ENCODE peak calls at places on chromosomes 16 and 17, in nine cellular contexts. W is heart right ventricle, A is astrocyte, L is breast epithelium, H is left ventricle myocardium inferior, Y is fibroblast of lung, T is heart left ventricle, D is A549, N is PC-3. U is an unnamed sample. For H3K4me1, the result is how much of the 10 kb centered on the place peaks cover.

GRCh38 chr16:48075398-48075797 is 80.4 kb downstream of the ABCC12 start:
- DNase-seq in A (peak), T (no peak), L (no peak), N (peak), Y (peak), W (no peak), D (peak), H (no peak), U (no peak)

GRCh38 chr17:38749222-38750043 is 1.3 kb upstream of the PCGF2 start:
- DNase-seq in D (peak), T (peak), H (peak), L (peak), A (peak), W (peak), Y (peak), N (peak), U (peak)

GRCh38 chr16:46859719-46860152 is 24.4 kb upstream of the GPT2 start:
- DNase-seq in L (no peak), Y (peak), D (peak), T (no peak), A (peak), N (peak), W (no peak), H (no peak), U (peak)

GRCh38 chr17:11598274-11599221 is at the start of gene DNAH9:
- DNase-seq in T (peak), N (no peak), H (peak), Y (peak), L (peak), W (peak), A (peak), D (peak), U (peak)

GRCh38 chr16:86510465-86511261 is at the start of gene FOXF1:
- DNase-seq in T (peak), N (no peak), D (peak), W (peak), H (no peak), L (no peak), A (peak), Y (peak), U (no peak)

GRCh38 chr16:58021661-58022551 is 3.6 kb upstream of the MMP15 start:
- DNase-seq in W (no peak), H (peak), T (peak), A (peak), N (peak), L (no peak), D (no peak), Y (peak), U (no peak)

GRCh38 chr17:38453951-38454421 is 25.7 kb downstream of the ARHGAP23 start:
- DNase-seq in D (peak), A (peak), N (peak), Y (peak), L (no peak), W (no peak), H (no peak), T (no peak), U (no peak)

GRCh38 chr17:16040710-16041251 is 41.2 kb downstream of the TTC19 start:
- DNase-seq in Y (peak), T (no peak), D (no peak), H (no peak), A (peak), W (no peak), L (no peak), N (peak), U (peak)

GRCh38 chr17:12342161-12342560 is 321.5 kb downstream of the MAP2K4 start:
- DNase-seq in L (no peak), Y (no peak), D (no peak), W (no peak), N (no peak), T (no peak), A (no peak), H (no peak), U (no peak)

GRCh38 chr17:27338536-27338985 is 44.6 kb downstream of the WSB1 start:
- DNase-seq in N (no peak), L (no peak), D (no peak), Y (no peak), H (no peak), A (no peak), W (no peak), T (no peak), U (no peak)

GRCh38 chr16:76287466-76287865 is 10.3 kb downstream of the CNTNAP4 start:
- DNase-seq in Y (no peak), T (no peak), N (no peak), W (no peak), L (no peak), D (no peak), A (no peak), H (no peak), U (no peak)

GRCh38 chr17:61897548-61898180 is 30.1 kb downstream of the INTS2 start:
- DNase-seq in N (no peak), T (no peak), H (no peak), A (no peak), Y (no peak), W (no peak), L (no peak), D (no peak), U (no peak)

GRCh38 chr16:22977294-22977697 is 163.3 kb downstream of the HS3ST2 start:
- DNase-seq in L (no peak), W (no peak), T (no peak), A (no peak), N (peak), Y (no peak), D (peak), H (no peak), U (no peak)

GRCh38 chr16:87690911-87691685 is 74.7 kb downstream of the KLHDC4 start:
- DNase-seq in N (no peak), T (no peak), H (no peak), Y (no peak), A (no peak), L (no peak), W (no peak), D (no peak), U (no peak)
- TF ChIP-seq CTCF in N (no peak), T (no peak), H (no peak), Y (no peak), A (no peak), L (no peak), W (no peak), D (no peak), U (no peak)

DNA sequence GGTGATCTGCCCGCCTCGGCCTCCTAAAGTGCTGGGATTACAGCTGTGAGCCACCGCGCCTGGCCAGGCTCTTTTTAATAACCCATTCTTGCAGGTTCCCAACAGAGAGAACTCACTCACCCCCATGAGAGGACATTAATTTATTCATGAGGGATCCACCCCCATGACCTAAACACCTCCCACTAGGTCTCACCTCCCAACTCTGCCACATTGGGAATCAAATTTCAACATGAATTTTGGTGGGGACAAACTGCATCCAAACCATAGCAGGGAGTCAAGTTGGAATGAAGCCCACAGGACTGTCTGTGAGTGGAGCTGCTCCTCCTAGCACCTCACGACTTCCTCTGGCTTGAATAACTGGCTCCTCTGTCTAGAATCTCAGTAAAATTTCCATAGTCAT is 85.5 kb downstream of the WWP2 start:
- DNase-seq in L (no peak), Y (no peak), H (no peak), T (no peak), N (no peak), D (no peak), W (no peak), A (no peak), U (no peak)
- H3K27ac ChIP-seq in L (no peak), Y (no peak), H (peak), T (peak), N (no peak), D (no peak), W (peak), A (no peak), U (no peak)

GRCh38 chr16:3458278-3458851 is 14.9 kb downstream of the NAA60 start:
- DNase-seq in Y (peak), L (no peak), A (peak), D (peak), N (peak), W (peak), T (no peak), H (no peak), U (peak)
- H3K4me1 ChIP-seq in Y (under half), L (under half), A (under half), D (under half), N (under half), W (under half), T (half or more), H (half or more), U (under half)

GRCh38 chr17:80396680-80397387 is 18.1 kb upstream of the ENDOV start:
- DNase-seq in T (no peak), Y (no peak), L (no peak), H (no peak), D (no peak), W (no peak), N (no peak), A (no peak), U (no peak)

GRCh38 chr17:80393491-80393890 is 21.5 kb upstream of the ENDOV start:
- DNase-seq in W (no peak), Y (no peak), A (no peak), H (no peak), L (no peak), N (no peak), D (no peak), T (no peak), U (no peak)

GRCh38 chr17:80395402-80396151 is 19.4 kb upstream of the ENDOV start:
- DNase-seq in Y (peak), L (no peak), A (no peak), D (no peak), W (no peak), H (no peak), T (no peak), N (no peak), U (no peak)

GRCh38 chr17:80394629-80395216 is 20.2 kb upstream of the ENDOV start:
- DNase-seq in W (no peak), A (no peak), Y (no peak), D (no peak), T (no peak), H (no peak), N (no peak), L (no peak), U (no peak)

DNA sequence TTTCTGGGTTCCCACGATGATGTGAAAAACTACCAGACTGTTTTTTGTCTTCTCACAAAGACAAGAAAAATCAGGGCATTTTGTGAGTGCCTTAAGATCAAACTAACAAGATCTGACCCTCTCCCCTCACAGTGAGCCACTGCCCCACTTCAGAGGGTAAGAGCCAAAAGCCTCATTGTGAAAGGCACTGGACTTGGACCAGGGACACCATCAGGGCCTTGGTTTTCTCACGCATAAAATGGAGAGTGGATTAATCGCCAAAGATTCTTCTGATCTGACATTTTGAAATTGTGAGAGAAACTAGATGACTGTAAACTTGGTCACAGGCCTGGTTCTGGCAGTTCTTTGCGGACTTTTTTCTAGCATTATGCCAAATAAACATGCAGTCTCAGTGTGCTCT is 21.0 kb upstream of the ENDOV start:
- DNase-seq in L (no peak), Y (no peak), N (no peak), D (no peak), A (no peak), T (no peak), H (no peak), W (no peak), U (no peak)
- TF ChIP-seq CTCF in L (no peak), Y (no peak), N (no peak), D (no peak), A (no peak), T (no peak), H (no peak), W (no peak), U (no peak)

DNA sequence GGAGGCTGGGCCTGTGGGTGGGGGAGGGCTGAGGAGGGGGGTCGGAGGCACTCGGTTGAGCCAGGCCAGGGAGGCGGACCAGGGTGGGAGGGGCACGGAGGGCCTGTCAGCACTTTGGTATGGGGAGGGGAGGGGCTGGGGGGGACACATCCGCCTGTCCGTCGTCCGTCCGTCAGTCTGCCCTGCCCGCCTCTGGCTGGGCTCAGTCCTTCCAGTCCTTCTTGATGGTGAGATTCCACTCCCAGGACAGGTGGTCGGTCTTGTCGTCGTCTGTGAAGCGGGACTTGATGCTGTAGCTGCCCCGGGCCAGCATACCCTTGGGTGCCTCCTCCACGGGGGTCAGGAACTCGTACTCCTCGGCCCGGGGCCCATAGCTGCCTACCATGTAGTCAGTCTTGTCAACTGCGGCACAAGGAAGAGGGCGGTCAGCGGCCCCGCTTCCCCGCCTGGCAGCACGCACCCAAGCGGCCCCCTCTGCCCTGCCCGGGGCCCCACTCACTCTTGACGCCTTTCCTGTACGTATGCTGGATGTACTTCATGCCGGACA is 2.4 kb downstream of the ARHGDIA start:
- DNase-seq in N (peak), A (peak), T (no peak), W (no peak), H (no peak), Y (peak), D (peak), L (no peak), U (no peak)
- H3K27ac ChIP-seq in N (peak), A (peak), T (peak), W (peak), H (peak), Y (peak), D (peak), L (peak), U (peak)

GRCh38 chr17:73546770-73547345 is 97.4 kb downstream of the SDK2 start:
- DNase-seq in T (no peak), H (no peak), Y (no peak), L (no peak), A (no peak), N (peak), W (peak), D (peak), U (peak)

GRCh38 chr17:73550561-73550960 is 93.7 kb downstream of the SDK2 start:
- DNase-seq in A (no peak), W (no peak), L (no peak), Y (no peak), N (no peak), D (no peak), T (no peak), H (no peak), U (no peak)

GRCh38 chr17:73547790-73548189 is 96.5 kb downstream of the SDK2 start:
- DNase-seq in D (no peak), W (no peak), Y (no peak), H (no peak), L (no peak), N (no peak), T (no peak), A (no peak), U (no peak)

GRCh38 chr17:73549841-73550430 is 94.3 kb downstream of the SDK2 start:
- DNase-seq in A (no peak), T (no peak), Y (no peak), D (no peak), W (no peak), H (no peak), N (no peak), L (no peak), U (no peak)

DNA sequence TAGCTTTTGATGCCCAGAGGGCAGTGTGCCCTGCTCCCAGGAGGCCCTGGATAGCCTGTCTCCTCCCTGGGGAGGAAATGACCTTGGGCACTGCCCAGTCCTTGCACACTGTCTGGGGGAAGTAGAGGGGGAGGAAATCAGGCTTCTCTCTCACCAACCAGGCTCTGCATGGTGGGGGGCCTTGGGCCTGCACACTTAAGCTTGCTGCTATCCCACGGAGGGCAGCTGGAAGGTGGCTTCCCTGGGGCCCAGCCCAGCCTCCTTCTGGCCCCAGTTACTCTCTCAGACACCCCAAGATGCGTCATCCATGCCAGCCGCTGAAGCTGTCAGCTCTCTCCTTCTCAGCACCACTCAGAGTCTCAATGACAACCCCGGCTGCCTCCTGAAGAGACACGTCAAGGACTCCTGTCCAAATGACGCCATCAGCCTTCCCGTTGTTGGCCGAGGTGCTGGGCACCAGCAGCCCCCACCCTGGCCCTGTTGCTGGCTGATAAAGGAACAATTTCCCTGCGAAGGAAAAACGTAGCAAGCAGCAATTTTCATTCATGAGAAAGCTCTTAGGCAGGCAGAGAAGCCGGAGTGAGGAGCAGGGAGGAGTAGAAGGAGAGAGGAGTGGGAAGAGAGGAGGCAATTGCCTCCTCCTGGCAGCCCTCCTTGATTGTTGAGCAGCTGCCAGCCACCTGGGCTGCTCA is 95.5 kb downstream of the SDK2 start:
- DNase-seq in H (no peak), Y (no peak), T (peak), L (no peak), A (no peak), N (no peak), W (no peak), D (no peak), U (no peak)
- H3K4me1 ChIP-seq in H (under half), Y (under half), T (under half), L (under half), A (under half), N (under half), W (under half), D (under half), U (under half)

DNA sequence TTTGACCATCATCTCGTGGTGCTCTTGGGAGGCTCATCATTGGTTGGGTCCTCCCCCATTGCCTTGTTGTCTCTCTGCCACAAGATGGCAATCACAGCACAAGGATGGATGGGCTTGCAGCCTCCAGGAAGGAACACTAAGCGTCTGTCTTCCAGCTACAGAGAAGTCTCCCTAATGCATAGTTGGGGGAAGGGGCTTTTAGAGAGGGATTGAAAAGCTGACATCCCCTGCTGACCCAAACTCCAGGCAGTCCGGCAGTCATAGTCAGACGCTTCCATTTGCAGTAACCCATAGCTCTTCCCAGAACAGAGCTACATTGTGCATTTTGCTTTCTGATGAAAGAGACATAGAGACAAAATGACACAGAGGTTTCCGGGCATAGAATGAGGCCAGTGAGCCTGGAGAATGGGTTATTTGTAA is 111.4 kb downstream of the UTP18 start:
- DNase-seq in D (peak), A (no peak), T (no peak), N (peak), Y (peak), W (no peak), H (no peak), L (no peak), U (peak)
- TF ChIP-seq CTCF in D (peak), A (peak), T (peak), N (peak), Y (no peak), W (peak), H (peak), L (peak), U (peak)

U was measured in colonic mucosa.